ENCODE peak calls at places on chromosomes 6 and 20, in six cellular contexts. X is stomach, W is breast epithelium, I is esophagus muscularis mucosa, T is transverse colon, R is HCT116. B is an unnamed sample. For H3K9me3, the result is how much of the 10 kb centered on the place peaks cover.

GRCh38 chr20:1242530-1242929 is 16.7 kb downstream of the RAD21L1 start:
- DNase-seq in W (no peak), X (no peak), R (no peak), T (no peak), I (no peak), B (no peak)

GRCh38 chr6:143451531-143451930 is 926 bp downstream of the PEX3 start:
- DNase-seq in X (no peak), T (no peak), W (no peak), R (no peak), I (no peak), B (no peak)

GRCh38 chr20:41222703-41223102 is 85.4 kb downstream of the PLCG1 start:
- DNase-seq in T (no peak), R (no peak), X (no peak), W (no peak), I (no peak), B (no peak)

GRCh38 chr20:22679197-22679596 is 94.8 kb upstream of the FOXA2 start:
- DNase-seq in W (no peak), R (no peak), I (no peak), T (no peak), X (no peak), B (no peak)

GRCh38 chr6:41263267-41263666 is 23.2 kb downstream of the TREM1 start:
- DNase-seq in W (no peak), X (no peak), I (no peak), T (no peak), R (no peak), B (no peak)

GRCh38 chr20:31542963-31543362 is 28.7 kb downstream of the HM13 start:
- DNase-seq in T (no peak), R (no peak), I (no peak), W (no peak), X (no peak), B (no peak)

GRCh38 chr6:89999154-89999553 is 104.9 kb downstream of the GJA10 start:
- DNase-seq in W (no peak), T (peak), I (peak), R (peak), X (peak), B (no peak)

GRCh38 chr20:20454367-20454766 is 86.5 kb downstream of the INSM1 start:
- DNase-seq in X (no peak), I (no peak), T (no peak), R (no peak), W (no peak), B (no peak)

GRCh38 chr6:24775520-24776058 is 852 bp downstream of the GMNN start:
- DNase-seq in X (no peak), T (no peak), R (no peak), W (no peak), I (no peak), B (no peak)

GRCh38 chr6:144931172-144932035 is 646.3 kb downstream of the UTRN start:
- DNase-seq in R (no peak), T (peak), X (peak), W (no peak), I (no peak), B (no peak)

GRCh38 chr6:12725263-12725662 is 8.7 kb downstream of the PHACTR1 start:
- DNase-seq in R (no peak), T (no peak), I (no peak), W (no peak), X (no peak), B (no peak)

GRCh38 chr6:48714286-48715049 is 603.5 kb upstream of the PTCHD4 start:
- DNase-seq in X (no peak), R (no peak), I (no peak), W (no peak), T (no peak), B (no peak)

GRCh38 chr6:117548797-117549301 is 53.5 kb downstream of the GOPC start:
- DNase-seq in T (no peak), I (no peak), X (no peak), R (no peak), W (no peak), B (no peak)

GRCh38 chr6:51827580-51827979 is 259.8 kb downstream of the PKHD1 start:
- DNase-seq in W (no peak), R (no peak), I (no peak), T (no peak), X (no peak), B (no peak)

GRCh38 chr20:35277531-35278395 is at the start of gene MMP24OS:
- DNase-seq in X (peak), I (peak), T (peak), W (peak), R (peak), B (peak)

GRCh38 chr20:3864518-3864917 is 17.9 kb downstream of the MAVS start:
- DNase-seq in R (no peak), X (no peak), W (no peak), I (no peak), T (no peak), B (no peak)

GRCh38 chr6:37262446-37263026 is 4.6 kb upstream of the TMEM217 start:
- DNase-seq in R (no peak), X (no peak), W (no peak), T (no peak), I (no peak), B (no peak)

GRCh38 chr6:29705389-29706231 is 17.6 kb upstream of the HLA-F start:
- DNase-seq in W (no peak), T (no peak), X (no peak), I (no peak), R (peak), B (no peak)

GRCh38 chr6:122736166-122736565 is 43.4 kb upstream of the FABP7 start:
- DNase-seq in R (no peak), X (no peak), W (no peak), I (no peak), T (no peak), B (no peak)

GRCh38 chr6:158653577-158654354 is 3.9 kb downstream of the SYTL3 start:
- DNase-seq in T (peak), W (no peak), I (peak), X (peak), R (no peak), B (no peak)

GRCh38 chr20:54063998-54064676 is 6.3 kb downstream of the BCAS1 start:
- DNase-seq in R (no peak), X (no peak), T (no peak), I (no peak), W (no peak), B (no peak)

GRCh38 chr20:58308680-58309527 is 611 bp upstream of the RAB22A start:
- DNase-seq in T (peak), R (no peak), X (no peak), I (no peak), W (peak), B (peak)

GRCh38 chr6:111625511-111626331 is 20.0 kb upstream of the TRAF3IP2 start:
- DNase-seq in X (peak), W (no peak), T (no peak), R (no peak), I (no peak), B (peak)

GRCh38 chr6:43509142-43509983 is 783 bp downstream of the LRRC73 start:
- DNase-seq in R (no peak), T (no peak), X (no peak), W (no peak), I (no peak), B (no peak)

GRCh38 chr20:36408219-36408618 is 102.1 kb downstream of the DLGAP4 start:
- DNase-seq in W (no peak), X (peak), T (peak), R (no peak), I (no peak), B (no peak)

GRCh38 chr20:8434326-8434876 is 302.3 kb downstream of the PLCB1 start:
- DNase-seq in R (no peak), X (no peak), W (no peak), T (no peak), I (no peak), B (no peak)

GRCh38 chr20:19027971-19028370 is 184.5 kb upstream of the SLC24A3 start:
- DNase-seq in T (no peak), X (no peak), I (peak), R (no peak), W (no peak), B (no peak)

GRCh38 chr6:154605207-154605877 is 94.9 kb upstream of the CNKSR3 start:
- DNase-seq in T (no peak), X (no peak), I (no peak), W (no peak), R (no peak), B (no peak)

GRCh38 chr20:4850960-4851359 is 129.3 kb downstream of the PRND start:
- DNase-seq in I (no peak), X (no peak), T (no peak), R (no peak), W (no peak), B (peak)

GRCh38 chr20:48385527-48385926 is 442.3 kb downstream of the PREX1 start:
- DNase-seq in R (no peak), I (no peak), T (no peak), W (no peak), X (no peak), B (no peak)

GRCh38 chr6:21053612-21054011 is 519.4 kb downstream of the CDKAL1 start:
- DNase-seq in R (no peak), W (no peak), I (no peak), T (no peak), X (no peak), B (no peak)

GRCh38 chr6:133854633-133855598 is 34.0 kb upstream of the TCF21 start:
- DNase-seq in R (no peak), W (no peak), T (no peak), I (no peak), X (no peak), B (no peak)
- TF ChIP-seq CTCF in R (no peak), W (no peak), T (no peak), I (peak), X (no peak), B (no peak)

GRCh38 chr6:17633465-17634188 is 33.5 kb downstream of the FAM8A1 start:
- DNase-seq in I (no peak), X (no peak), W (no peak), R (no peak), T (no peak), B (no peak)
- TF ChIP-seq POLR2AphosphoS5 in I (no peak), X (no peak), W (no peak), R (no peak), T (no peak), B (no peak)

GRCh38 chr6:170162771-170163404 is 128.0 kb downstream of the DLL1 start:
- DNase-seq in W (peak), I (no peak), R (no peak), X (no peak), T (no peak), B (no peak)
- H3K9me3 ChIP-seq in W (under half), I (under half), R (under half), X (under half), T (under half), B (under half)

GRCh38 chr6:46468611-46469010 is 22.6 kb downstream of the RCAN2 start:
- DNase-seq in T (no peak), X (no peak), R (no peak), W (no peak), I (no peak), B (no peak)

GRCh38 chr6:46472243-46472642 is 19.0 kb downstream of the RCAN2 start:
- DNase-seq in W (no peak), R (no peak), T (no peak), X (no peak), I (no peak), B (no peak)

GRCh38 chr6:46465294-46466165 is 25.7 kb downstream of the RCAN2 start:
- DNase-seq in X (no peak), I (no peak), T (no peak), R (no peak), W (no peak), B (no peak)

GRCh38 chr6:46466570-46466969 is 24.7 kb downstream of the RCAN2 start:
- DNase-seq in I (no peak), X (no peak), T (no peak), W (no peak), R (no peak), B (no peak)

DNA sequence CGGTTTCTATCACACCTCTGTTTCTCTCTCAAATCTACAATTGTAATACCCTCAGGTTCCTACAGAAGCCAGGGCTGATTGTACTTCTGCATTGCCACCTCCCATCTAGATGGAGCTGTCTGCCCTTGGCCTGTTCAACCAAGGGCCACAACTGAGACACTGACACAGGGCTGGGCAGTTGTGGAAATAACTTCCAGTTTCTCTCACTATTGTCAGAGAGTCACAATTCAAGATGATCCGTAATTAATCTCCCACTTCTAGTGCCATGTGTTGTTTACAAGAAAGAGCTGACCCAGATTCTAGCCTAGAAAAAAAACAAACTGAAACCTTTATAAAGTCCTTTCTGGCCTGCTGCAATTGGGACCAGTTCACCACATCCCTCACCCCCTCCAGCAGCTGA is 22.2 kb downstream of the RCAN2 start:
- DNase-seq in T (no peak), X (no peak), R (no peak), W (no peak), I (no peak), B (no peak)
- TF ChIP-seq CTCF in T (no peak), X (no peak), R (no peak), W (no peak), I (no peak), B (no peak)

GRCh38 chr6:109718991-109719390 is 27.9 kb downstream of the FIG4 start:
- DNase-seq in W (no peak), R (no peak), I (no peak), T (no peak), X (no peak), B (no peak)

GRCh38 chr6:109720336-109720735 is 29.2 kb downstream of the FIG4 start:
- DNase-seq in W (no peak), T (no peak), I (no peak), X (no peak), R (no peak), B (no peak)

GRCh38 chr6:109717971-109718370 is 26.9 kb downstream of the FIG4 start:
- DNase-seq in T (no peak), I (no peak), X (no peak), W (no peak), R (no peak), B (no peak)

DNA sequence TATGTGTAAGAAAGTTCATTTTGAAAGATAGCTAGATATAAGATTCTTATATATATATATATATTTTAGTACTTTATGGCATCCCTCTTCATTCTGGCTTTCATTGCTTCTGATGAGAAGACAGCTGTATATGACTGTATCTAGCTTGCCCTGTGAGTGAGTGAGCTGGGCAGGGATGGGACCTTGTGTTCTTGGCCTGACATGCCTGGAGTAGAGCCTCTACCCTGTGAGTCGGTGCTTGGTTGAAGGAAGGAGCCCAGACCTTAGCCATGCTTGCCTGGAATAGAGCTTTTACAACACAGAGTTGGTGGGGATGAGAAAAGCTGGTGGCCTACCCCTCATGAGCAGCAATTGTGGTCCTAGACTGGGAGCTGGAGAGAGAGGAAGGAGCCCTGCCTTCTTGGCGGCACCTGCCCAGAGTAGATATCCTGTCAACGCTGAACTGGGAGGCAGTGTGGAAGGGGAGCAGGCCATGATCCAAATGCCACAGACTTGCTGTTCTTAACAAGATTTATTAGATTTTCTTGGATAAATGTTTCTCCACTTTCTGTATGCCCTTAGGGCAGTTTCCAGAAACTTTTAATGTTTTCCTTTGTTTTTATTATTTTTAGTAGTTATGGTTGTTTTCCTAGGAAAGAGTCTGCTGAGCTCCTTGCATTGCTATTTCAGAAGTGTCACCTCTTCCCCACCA is 31.6 kb downstream of the FIG4 start:
- DNase-seq in T (no peak), I (no peak), X (no peak), W (no peak), R (no peak), B (no peak)
- TF ChIP-seq POLR2AphosphoS5 in T (no peak), I (no peak), X (no peak), W (no peak), R (no peak), B (no peak)

GRCh38 chr20:56247954-56248782 is at the start of gene MC3R:
- DNase-seq in I (no peak), W (peak), X (peak), T (peak), R (peak), B (no peak)
- H3K9me3 ChIP-seq in I (under half), W (under half), X (under half), T (under half), R (under half), B (under half)

DNA sequence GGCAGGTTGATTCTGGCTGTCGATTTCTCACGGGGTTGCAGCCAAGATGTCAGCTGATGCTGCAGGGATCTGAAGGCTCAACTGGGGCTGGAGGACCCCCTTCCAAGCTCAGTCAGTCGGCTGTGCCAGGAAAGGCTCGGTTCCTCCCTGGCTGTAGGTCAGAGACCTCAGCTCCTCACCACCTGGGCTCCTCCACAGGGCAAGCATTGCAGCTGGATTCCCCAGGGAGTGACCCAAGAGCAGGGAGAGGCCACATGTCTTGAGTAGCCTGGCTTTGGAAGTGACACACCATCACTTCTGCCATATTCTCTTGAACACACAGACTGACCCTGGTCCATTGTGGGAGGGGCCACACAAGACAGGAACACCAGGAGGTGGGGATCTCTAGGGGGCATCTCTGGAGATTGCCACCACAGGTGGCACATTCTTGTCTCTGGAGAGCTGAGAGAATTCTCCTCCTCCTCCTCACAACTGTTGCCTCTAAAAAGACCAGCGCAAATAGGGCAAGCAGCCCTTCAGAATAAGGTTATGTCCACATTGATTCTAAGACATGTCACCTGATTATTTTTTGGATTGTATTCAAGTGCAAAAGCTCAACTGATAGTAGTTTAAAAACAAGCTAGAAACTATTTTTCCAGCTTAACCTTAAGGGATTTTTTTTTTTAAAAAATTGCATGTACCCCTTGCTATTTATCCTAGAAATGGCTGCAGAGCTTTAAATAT is 270.5 kb downstream of the NRN1 start:
- DNase-seq in W (no peak), I (no peak), R (no peak), T (no peak), X (no peak), B (no peak)
- TF ChIP-seq CTCF in W (no peak), I (no peak), R (no peak), T (no peak), X (no peak), B (no peak)

GRCh38 chr6:84773133-84773430 is 8.7 kb upstream of the TBX18 start:
- DNase-seq in W (no peak), R (no peak), I (no peak), X (no peak), T (no peak), B (no peak)

GRCh38 chr6:84771732-84772131 is 7.3 kb upstream of the TBX18 start:
- DNase-seq in X (no peak), W (no peak), I (no peak), R (no peak), T (no peak), B (no peak)

GRCh38 chr6:84772428-84773132 is 8.2 kb upstream of the TBX18 start:
- DNase-seq in W (no peak), T (no peak), I (no peak), X (no peak), R (no peak), B (no peak)

GRCh38 chr6:84774174-84775158 is 10.1 kb upstream of the TBX18 start:
- DNase-seq in R (no peak), T (no peak), I (peak), W (no peak), X (no peak), B (no peak)

GRCh38 chr6:84773431-84774173 is 9.2 kb upstream of the TBX18 start:
- DNase-seq in W (no peak), T (no peak), X (no peak), R (no peak), I (peak), B (no peak)
- TF ChIP-seq POLR2AphosphoS5 in W (no peak), T (no peak), X (no peak), R (peak), I (no peak), B (no peak)

DNA sequence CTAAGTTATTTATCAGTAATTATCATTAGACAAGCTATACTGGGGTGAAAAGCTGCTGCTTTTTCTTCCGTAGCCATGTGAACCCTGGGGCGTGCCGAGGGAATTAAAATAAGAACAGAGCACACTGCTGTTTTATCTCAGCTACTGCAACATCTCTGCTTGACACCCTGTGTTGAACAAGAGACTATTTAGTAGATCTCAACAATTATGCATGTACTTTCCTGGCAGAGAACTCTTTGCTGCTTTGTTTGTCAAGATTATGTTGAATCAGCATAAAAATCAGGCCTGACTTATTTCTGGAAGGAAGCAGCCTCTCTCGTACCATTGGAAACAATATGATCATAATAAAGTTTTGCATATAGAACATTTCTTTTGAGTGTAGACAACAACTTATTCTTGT is 1011.5 kb downstream of the KIF16B start:
- DNase-seq in W (no peak), I (no peak), R (no peak), X (no peak), T (no peak), B (no peak)
- H3K9me3 ChIP-seq in W (under half), I (under half), R (under half), X (under half), T (under half), B (under half)

B was measured in sigmoid colon.